ENCODE peak calls at places on chromosomes 2 and 18, in five cellular contexts. H, V, J, P and A are unnamed samples.

GRCh38 chr2:195382186-195382585 is 274.8 kb upstream of the SLC39A10 start:
- DNase-seq in H (no peak), V (no peak), J (no peak), P (peak), A (no peak)

GRCh38 chr2:101518470-101519172 is 43.7 kb upstream of the RFX8 start:
- DNase-seq in H (peak), V (peak), J (peak), P (no peak), A (no peak)

GRCh38 chr2:240149943-240150784 is 9.7 kb upstream of the OTOS start:
- DNase-seq in H (peak), V (no peak), J (no peak), P (peak), A (no peak)

GRCh38 chr18:26729439-26729838 is 136.1 kb downstream of the AQP4 start:
- DNase-seq in H (no peak), V (no peak), J (no peak), P (no peak), A (no peak)

GRCh38 chr2:236928353-236929153 is 157.1 kb upstream of the COPS8 start:
- DNase-seq in H (no peak), V (no peak), J (no peak), P (no peak), A (no peak)

GRCh38 chr2:113084249-113085000 is 16.7 kb downstream of the IL1F10 start:
- DNase-seq in H (no peak), V (no peak), J (no peak), P (no peak), A (no peak)

GRCh38 chr18:11518788-11519685 is 90.4 kb upstream of the SLC35G4 start:
- DNase-seq in H (peak), V (peak), J (no peak), P (peak), A (peak)

GRCh38 chr2:217248312-217248935 is 388.6 kb upstream of the TNP1 start:
- DNase-seq in H (peak), V (peak), J (peak), P (no peak), A (peak)

GRCh38 chr18:59159986-59160385 is 20.3 kb downstream of the SEC11C start:
- DNase-seq in H (no peak), V (peak), J (no peak), P (no peak), A (no peak)

GRCh38 chr2:196314780-196315179 is 143.4 kb upstream of the STK17B start:
- DNase-seq in H (no peak), V (no peak), J (no peak), P (no peak), A (no peak)

GRCh38 chr18:48602759-48603390 is 64.0 kb downstream of the CTIF start:
- DNase-seq in H (no peak), V (no peak), J (no peak), P (no peak), A (no peak)

GRCh38 chr2:55894720-55895119 is 28.9 kb downstream of the EFEMP1 start:
- DNase-seq in H (no peak), V (no peak), J (no peak), P (no peak), A (no peak)

GRCh38 chr2:169964740-169965139 is 137.5 kb downstream of the UBR3 start:
- DNase-seq in H (peak), V (no peak), J (no peak), P (no peak), A (no peak)

GRCh38 chr2:127415593-127416485 is 2.4 kb upstream of the PROC start:
- DNase-seq in H (peak), V (peak), J (no peak), P (peak), A (peak)

GRCh38 chr2:238003234-238004032 is 36.6 kb downstream of the UBE2F start:
- DNase-seq in H (no peak), V (no peak), J (no peak), P (no peak), A (no peak)

GRCh38 chr18:41170346-41170745 is 784.7 kb upstream of the PIK3C3 start:
- DNase-seq in H (no peak), V (no peak), J (no peak), P (no peak), A (no peak)

GRCh38 chr2:190380962-190381412 is 27.2 kb upstream of the MFSD6 start:
- DNase-seq in H (no peak), V (no peak), J (no peak), P (no peak), A (no peak)

GRCh38 chr2:191657977-191658376 is 20.0 kb upstream of the NABP1 start:
- DNase-seq in H (no peak), V (no peak), J (no peak), P (no peak), A (no peak)

GRCh38 chr2:159904565-159905281 is 106.7 kb upstream of the CD302 start:
- DNase-seq in H (no peak), V (no peak), J (peak), P (peak), A (peak)

GRCh38 chr2:96238266-96238665 is 27.5 kb downstream of the TMEM127 start:
- DNase-seq in H (no peak), V (no peak), J (no peak), P (no peak), A (no peak)

GRCh38 chr2:178106053-178106452 is 6.2 kb upstream of the RBM45 start:
- DNase-seq in H (no peak), V (no peak), J (no peak), P (no peak), A (no peak)

GRCh38 chr18:77093584-77093983 is 39.0 kb downstream of the MBP start:
- DNase-seq in H (no peak), V (no peak), J (no peak), P (no peak), A (no peak)